ENCODE peak calls at places on chromosomes 2 and 18, in eight cellular contexts. A, S, H, C, F, X, M and Z are unnamed samples.

GRCh38 chr2:29719626-29720025 is 201.8 kb downstream of the ALK start:
- DNase-seq in A (no peak), S (no peak), H (no peak), C (no peak), F (no peak), X (no peak), M (no peak), Z (no peak)

GRCh38 chr2:223618172-223619035 is 16.2 kb upstream of the SCG2 start:
- DNase-seq in A (no peak), S (no peak), H (no peak), C (no peak), F (no peak), X (no peak), M (no peak), Z (no peak)

GRCh38 chr2:33184026-33184425 is 237.3 kb downstream of the LTBP1 start:
- DNase-seq in A (no peak), S (no peak), H (no peak), C (no peak), F (no peak), X (no peak), M (no peak), Z (no peak)

GRCh38 chr18:9081940-9082339 is 20.6 kb upstream of the NDUFV2 start:
- DNase-seq in A (no peak), S (no peak), H (no peak), C (no peak), F (no peak), X (no peak), M (no peak), Z (peak)

GRCh38 chr18:3703732-3704176 is 253.8 kb downstream of the TGIF1 start:
- DNase-seq in A (peak), S (no peak), H (peak), C (no peak), F (peak), X (no peak), M (peak), Z (peak)

GRCh38 chr18:2894131-2894840 is 47.5 kb downstream of the EMILIN2 start:
- DNase-seq in A (no peak), S (no peak), H (peak), C (no peak), F (no peak), X (no peak), M (no peak), Z (peak)

GRCh38 chr2:103401621-103402020 is 639.8 kb downstream of the TMEM182 start:
- DNase-seq in A (no peak), S (no peak), H (no peak), C (no peak), F (no peak), X (no peak), M (no peak), Z (peak)

GRCh38 chr2:14301331-14301730 is 331.2 kb upstream of the LRATD1 start:
- DNase-seq in A (no peak), S (no peak), H (no peak), C (no peak), F (no peak), X (no peak), M (no peak), Z (no peak)

GRCh38 chr18:46632401-46633089 is 24.5 kb downstream of the LOXHD1 start:
- DNase-seq in A (no peak), S (no peak), H (no peak), C (no peak), F (no peak), X (no peak), M (no peak), Z (no peak)

GRCh38 chr18:67805261-67805660 is 288.7 kb upstream of the DSEL start:
- DNase-seq in A (no peak), S (no peak), H (no peak), C (no peak), F (no peak), X (no peak), M (no peak), Z (peak)

GRCh38 chr2:178072383-178073301 is at the start of gene PDE11A:
- DNase-seq in A (peak), S (no peak), H (peak), C (no peak), F (peak), X (peak), M (peak), Z (peak)

GRCh38 chr18:23134780-23135678 is at the start of gene CABLES1:
- DNase-seq in A (peak), S (peak), H (peak), C (no peak), F (peak), X (peak), M (peak), Z (no peak)

GRCh38 chr2:235027558-235028214 is 75.9 kb downstream of the SH3BP4 start:
- DNase-seq in A (no peak), S (no peak), H (peak), C (no peak), F (no peak), X (no peak), M (no peak), Z (no peak)

GRCh38 chr18:54774971-54775665 is 53.2 kb upstream of the RAB27B start:
- DNase-seq in A (no peak), S (no peak), H (no peak), C (no peak), F (no peak), X (peak), M (no peak), Z (no peak)

GRCh38 chr2:19244460-19245363 is 113.7 kb downstream of the OSR1 start:
- DNase-seq in A (no peak), S (no peak), H (no peak), C (no peak), F (no peak), X (no peak), M (no peak), Z (no peak)

GRCh38 chr2:66565291-66565690 is 130.4 kb downstream of the MEIS1 start:
- DNase-seq in A (no peak), S (no peak), H (no peak), C (no peak), F (no peak), X (peak), M (no peak), Z (no peak)

GRCh38 chr2:200466703-200467418 is 43.0 kb downstream of the KCTD18 start:
- DNase-seq in A (no peak), S (peak), H (no peak), C (no peak), F (no peak), X (no peak), M (no peak), Z (no peak)

GRCh38 chr2:10499275-10499907 is 51.3 kb upstream of the ODC1 start:
- DNase-seq in A (no peak), S (peak), H (no peak), C (no peak), F (no peak), X (no peak), M (no peak), Z (no peak)

GRCh38 chr18:9413586-9413985 is 61.7 kb upstream of the RALBP1 start:
- DNase-seq in A (no peak), S (no peak), H (no peak), C (no peak), F (no peak), X (no peak), M (no peak), Z (no peak)

GRCh38 chr18:9475643-9476580 is 599 bp downstream of the RALBP1 start:
- DNase-seq in A (peak), S (peak), H (no peak), C (peak), F (peak), X (no peak), M (peak), Z (peak)

GRCh38 chr2:120926463-120927165 is 190.9 kb downstream of the GLI2 start:
- DNase-seq in A (no peak), S (no peak), H (no peak), C (no peak), F (no peak), X (no peak), M (no peak), Z (no peak)

GRCh38 chr2:176093145-176093888 is 796 bp downstream of the HOXD13 start:
- DNase-seq in A (no peak), S (no peak), H (no peak), C (no peak), F (peak), X (no peak), M (peak), Z (no peak)

GRCh38 chr18:23964282-23965238 is 50.0 kb upstream of the TTC39C start:
- DNase-seq in A (no peak), S (peak), H (no peak), C (no peak), F (no peak), X (no peak), M (no peak), Z (peak)

GRCh38 chr18:11676867-11677266 is 12.2 kb upstream of the GNAL start:
- DNase-seq in A (no peak), S (no peak), H (no peak), C (no peak), F (no peak), X (no peak), M (no peak), Z (peak)

GRCh38 chr2:69811591-69811990 is 17.9 kb upstream of the GMCL1 start:
- DNase-seq in A (no peak), S (no peak), H (no peak), C (no peak), F (no peak), X (no peak), M (no peak), Z (no peak)

GRCh38 chr2:175755169-175755568 is 246.9 kb downstream of the LNPK start:
- DNase-seq in A (no peak), S (no peak), H (no peak), C (no peak), F (no peak), X (no peak), M (no peak), Z (no peak)

GRCh38 chr2:207165121-207166038 is at the start of gene KLF7:
- DNase-seq in A (no peak), S (peak), H (peak), C (no peak), F (peak), X (peak), M (no peak), Z (no peak)

GRCh38 chr18:69785466-69785865 is 162.2 kb downstream of the CD226 start:
- DNase-seq in A (no peak), S (no peak), H (no peak), C (no peak), F (no peak), X (no peak), M (no peak), Z (no peak)

GRCh38 chr2:15617778-15618448 is 26.2 kb downstream of the DDX1 start:
- DNase-seq in A (no peak), S (no peak), H (no peak), C (no peak), F (no peak), X (no peak), M (no peak), Z (no peak)

GRCh38 chr2:42867093-42868065 is 75.0 kb upstream of the HAAO start:
- DNase-seq in A (no peak), S (no peak), H (no peak), C (no peak), F (no peak), X (no peak), M (no peak), Z (no peak)

GRCh38 chr18:31399336-31400032 is 22.9 kb downstream of the DSG4 start:
- DNase-seq in A (no peak), S (no peak), H (no peak), C (no peak), F (no peak), X (no peak), M (peak), Z (peak)

GRCh38 chr2:68837164-68837860 is 33.9 kb downstream of the BMP10 start:
- DNase-seq in A (no peak), S (peak), H (peak), C (peak), F (no peak), X (no peak), M (peak), Z (peak)

GRCh38 chr2:204825054-204825453 is 279.8 kb downstream of the PARD3B start:
- DNase-seq in A (no peak), S (no peak), H (no peak), C (no peak), F (no peak), X (no peak), M (no peak), Z (no peak)

GRCh38 chr2:142745691-142746090 is 131.8 kb upstream of the KYNU start:
- DNase-seq in A (no peak), S (no peak), H (no peak), C (no peak), F (no peak), X (no peak), M (no peak), Z (no peak)